ENCODE peak calls at places on chromosome 4, in six cellular contexts. X is K562, H is IMR-90, V is suprapubic skin, N is ovary, P is GM12891. F is an unnamed sample.

GRCh38 chr4:153616005-153616555 is 68.0 kb upstream of the TLR2 start:
- DNase-seq in X (no peak), H (no peak), V (no peak), N (no peak), P (no peak), F (no peak)

GRCh38 chr4:150216725-150217124 is 138.5 kb downstream of the DCLK2 start:
- DNase-seq in X (no peak), H (no peak), V (no peak), N (no peak), P (no peak), F (no peak)

GRCh38 chr4:98284640-98285046 is 23.5 kb downstream of the RAP1GDS1 start:
- DNase-seq in X (no peak), H (peak), V (no peak), N (no peak), P (no peak), F (no peak)

GRCh38 chr4:3262208-3263052 is 13.5 kb downstream of the MSANTD1 start:
- DNase-seq in X (no peak), H (no peak), V (peak), N (peak), P (peak), F (no peak)

GRCh38 chr4:18366762-18367358 is 345.3 kb upstream of the LCORL start:
- DNase-seq in X (no peak), H (peak), V (no peak), N (no peak), P (no peak), F (no peak)

GRCh38 chr4:149645790-149646189 is 169.9 kb downstream of the IQCM start:
- DNase-seq in X (no peak), H (no peak), V (no peak), N (no peak), P (no peak), F (no peak)

GRCh38 chr4:64158648-64159326 is 250.5 kb downstream of the TECRL start:
- DNase-seq in X (peak), H (peak), V (no peak), N (peak), P (peak), F (peak)

GRCh38 chr4:91829531-91829930 is 474.2 kb upstream of the GRID2 start:
- DNase-seq in X (no peak), H (no peak), V (no peak), N (no peak), P (no peak), F (no peak)

GRCh38 chr4:107997001-107997788 is 7.5 kb downstream of the HADH start:
- DNase-seq in X (no peak), H (peak), V (no peak), N (no peak), P (no peak), F (no peak)

GRCh38 chr4:5824227-5824626 is 68.7 kb downstream of the CRMP1 start:
- DNase-seq in X (no peak), H (no peak), V (no peak), N (no peak), P (no peak), F (no peak)

GRCh38 chr4:101792056-101792575 is 1.6 kb downstream of the BANK1 start:
- DNase-seq in X (no peak), H (no peak), V (no peak), N (no peak), P (no peak), F (no peak)

GRCh38 chr4:163681208-163681821 is 186.8 kb downstream of the TMA16 start:
- DNase-seq in X (peak), H (peak), V (no peak), N (no peak), P (no peak), F (no peak)

GRCh38 chr4:71417150-71417549 is 78.3 kb downstream of the SLC4A4 start:
- DNase-seq in X (no peak), H (peak), V (no peak), N (no peak), P (no peak), F (no peak)

GRCh38 chr4:153223418-153223792 is 19.2 kb downstream of the TRIM2 start:
- DNase-seq in X (no peak), H (no peak), V (no peak), N (no peak), P (no peak), F (no peak)

GRCh38 chr4:158768577-158769174 is at the start of gene FNIP2:
- DNase-seq in X (peak), H (peak), V (peak), N (peak), P (peak), F (peak)

GRCh38 chr4:75939890-75940691 is 722 bp downstream of the NAAA start:
- DNase-seq in X (peak), H (peak), V (peak), N (peak), P (peak), F (peak)

GRCh38 chr4:7811536-7812190 is 128.0 kb downstream of the AFAP1 start:
- DNase-seq in X (no peak), H (peak), V (no peak), N (peak), P (no peak), F (no peak)

GRCh38 chr4:179695175-179695574 is 2252.9 kb upstream of the AGA start:
- DNase-seq in X (no peak), H (peak), V (no peak), N (no peak), P (no peak), F (peak)

GRCh38 chr4:3192188-3192587 is 56.8 kb upstream of the MSANTD1 start:
- DNase-seq in X (no peak), H (no peak), V (no peak), N (no peak), P (no peak), F (no peak)

GRCh38 chr4:151359576-151359975 is 34.2 kb upstream of the SH3D19 start:
- DNase-seq in X (no peak), H (no peak), V (no peak), N (no peak), P (no peak), F (no peak)

GRCh38 chr4:145868637-145869409 is 69.8 kb downstream of the ZNF827 start:
- DNase-seq in X (no peak), H (peak), V (no peak), N (no peak), P (no peak), F (no peak)

GRCh38 chr4:175891863-175892262 is 79.8 kb upstream of the GPM6A start:
- DNase-seq in X (no peak), H (peak), V (no peak), N (no peak), P (peak), F (no peak)

GRCh38 chr4:94463771-94464170 is 12.0 kb downstream of the PDLIM5 start:
- DNase-seq in X (no peak), H (peak), V (no peak), N (no peak), P (no peak), F (no peak)

GRCh38 chr4:2408401-2408958 is 10.0 kb downstream of the ZFYVE28 start:
- DNase-seq in X (peak), H (no peak), V (no peak), N (no peak), P (peak), F (peak)

GRCh38 chr4:122576261-122577188 is 44.3 kb downstream of the IL21 start:
- DNase-seq in X (peak), H (peak), V (no peak), N (no peak), P (no peak), F (no peak)

DNA sequence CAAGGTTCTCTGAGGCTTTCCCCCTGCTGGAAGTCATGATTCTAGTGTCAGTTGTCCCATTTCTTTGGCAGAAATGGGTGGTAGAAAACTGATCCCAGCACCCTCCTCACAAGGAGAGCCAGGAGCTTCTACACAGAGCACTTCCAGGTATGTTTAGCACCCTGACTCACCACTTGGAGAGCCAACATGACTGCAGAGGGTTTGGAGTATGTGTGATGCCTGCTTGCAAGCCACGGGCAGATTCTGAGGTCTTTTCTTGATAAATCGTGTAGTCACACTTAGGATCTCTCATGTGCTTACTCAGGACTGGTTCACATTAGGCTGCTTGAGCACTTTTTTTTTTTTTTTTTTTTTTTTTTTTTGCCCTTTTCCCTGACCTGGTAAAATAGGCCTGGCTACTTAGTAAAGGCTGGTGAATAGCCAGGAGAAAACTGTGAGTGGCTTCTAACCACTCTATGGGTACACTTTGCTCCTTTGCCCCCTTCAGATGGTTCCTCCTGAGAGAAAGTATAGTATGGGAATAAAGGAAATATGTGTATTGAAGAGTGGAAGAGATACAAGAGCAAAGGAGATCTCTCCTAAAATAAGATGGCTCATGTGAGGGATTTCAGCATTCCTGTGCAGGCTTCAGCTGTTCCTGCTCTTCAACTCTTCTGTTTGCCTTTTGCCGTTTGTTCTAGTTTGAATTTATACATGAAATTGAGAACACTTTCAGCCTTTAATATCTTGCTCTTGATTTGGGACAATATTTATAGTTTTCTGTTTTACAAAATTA is 103.6 kb downstream of the EMCN start:
- DNase-seq in X (no peak), H (peak), V (no peak), N (no peak), P (no peak), F (no peak)
- TF ChIP-seq POLR2A in X (no peak), H (no peak), V (no peak), N (no peak), P (no peak), F (no peak)

GRCh38 chr4:1346781-1347409 is at the start of gene UVSSA:
- DNase-seq in X (peak), H (peak), V (peak), N (peak), P (peak), F (peak)
- TF ChIP-seq POLR2A in X (peak), H (no peak), V (peak), N (peak), P (no peak), F (peak)

DNA sequence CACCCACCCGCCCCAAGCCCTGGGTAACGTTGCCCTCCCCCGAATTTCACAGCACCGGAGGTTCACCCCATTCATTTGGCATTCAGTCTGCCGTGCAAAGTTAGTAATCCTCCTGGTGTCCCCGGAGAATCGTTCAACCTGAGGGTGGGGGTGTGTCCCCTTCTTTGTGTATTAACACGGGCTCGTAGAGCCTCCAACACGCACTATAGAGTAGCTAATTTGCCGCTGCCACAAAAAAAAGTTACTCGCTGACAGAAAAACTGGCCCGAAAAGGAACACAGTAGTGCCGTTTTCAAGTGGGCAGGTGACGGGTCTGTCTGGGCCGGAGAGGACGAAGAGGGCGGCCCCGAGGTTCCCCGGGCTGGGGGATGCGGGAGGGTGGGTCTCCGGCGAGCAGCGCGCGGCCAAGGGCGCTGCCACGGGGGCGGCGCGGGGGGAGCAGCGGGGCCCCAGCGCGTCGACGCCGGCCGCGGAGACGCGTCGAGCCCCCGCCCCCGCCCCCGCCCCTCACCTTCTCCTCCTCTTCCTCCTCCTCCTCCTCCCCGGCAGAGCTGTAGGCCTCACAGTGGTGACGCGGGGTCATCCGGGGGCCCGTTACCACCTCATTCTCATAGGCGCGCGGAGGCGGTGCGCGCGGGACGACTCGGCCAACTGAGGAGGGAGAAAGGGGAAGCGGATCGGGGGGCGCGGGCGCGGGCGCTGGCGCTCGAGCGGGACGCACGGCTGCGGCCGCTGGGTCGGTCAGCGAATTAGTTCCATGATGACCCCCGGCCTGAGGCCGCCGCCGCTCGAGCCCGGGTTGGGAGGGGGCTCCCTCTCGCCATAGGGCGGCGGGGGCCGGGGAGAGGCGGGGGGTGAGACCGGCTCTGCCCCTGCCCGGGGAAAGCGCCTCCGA is 581 bp downstream of the CCNI start:
- DNase-seq in X (peak), H (peak), V (peak), N (peak), P (peak), F (peak)
- TF ChIP-seq POLR2A in X (no peak), H (peak), V (peak), N (peak), P (no peak), F (peak)

GRCh38 chr4:109703664-109704351 is 563 bp upstream of the CASP6 start:
- DNase-seq in X (no peak), H (no peak), V (no peak), N (no peak), P (no peak), F (no peak)

GRCh38 chr4:109702950-109703663 is at the start of gene CASP6:
- DNase-seq in X (peak), H (peak), V (peak), N (peak), P (peak), F (peak)

GRCh38 chr4:109699553-109700225 is 3.6 kb downstream of the CASP6 start:
- DNase-seq in X (no peak), H (no peak), V (no peak), N (no peak), P (no peak), F (no peak)

DNA sequence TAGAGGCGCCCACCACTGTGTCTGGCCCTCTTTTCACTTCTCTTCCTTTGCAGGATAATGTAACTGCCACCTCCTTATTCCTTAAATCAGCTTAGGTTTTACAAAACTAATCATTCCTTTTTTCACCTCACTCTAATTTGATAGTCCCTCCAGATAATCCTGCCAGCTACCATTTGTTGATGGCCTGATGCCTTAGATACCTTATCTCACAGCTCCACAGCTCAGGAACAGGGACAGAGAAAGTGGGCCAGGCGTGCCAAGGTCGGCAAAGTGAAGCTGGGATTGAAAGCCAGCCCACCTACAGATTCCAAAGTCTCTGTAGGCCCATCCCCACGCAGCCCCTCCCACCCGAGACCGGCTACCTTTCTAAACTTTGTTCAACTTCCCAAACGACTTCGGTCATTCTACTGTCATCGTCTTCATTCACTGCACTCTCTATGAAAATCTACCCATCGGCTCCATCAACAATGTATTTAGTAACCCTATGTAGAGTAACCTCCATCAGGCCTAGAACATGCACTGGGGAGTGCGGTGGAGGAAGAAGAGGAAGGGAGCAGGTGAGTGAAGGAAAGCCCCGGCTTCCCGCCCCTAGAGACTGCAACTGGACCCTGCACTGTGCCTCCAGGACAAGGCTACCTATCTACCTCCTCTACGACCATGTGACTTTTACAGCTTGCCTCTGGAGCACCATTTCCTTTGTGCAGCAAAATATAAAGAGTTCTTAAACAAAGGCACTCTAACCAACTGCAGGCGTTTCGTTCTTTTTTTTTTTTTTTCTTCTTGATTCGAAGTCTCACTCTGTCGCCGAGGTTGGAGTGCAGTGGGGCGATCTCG is 1.5 kb downstream of the CASP6 start:
- DNase-seq in X (peak), H (no peak), V (no peak), N (no peak), P (no peak), F (no peak)
- TF ChIP-seq POLR2A in X (no peak), H (no peak), V (no peak), N (no peak), P (no peak), F (no peak)

GRCh38 chr4:182578402-182578801 is 335.2 kb downstream of the TENM3 start:
- DNase-seq in X (no peak), H (peak), V (no peak), N (no peak), P (no peak), F (peak)

GRCh38 chr4:182577411-182577810 is 334.2 kb downstream of the TENM3 start:
- DNase-seq in X (no peak), H (peak), V (no peak), N (no peak), P (no peak), F (no peak)

GRCh38 chr4:182574706-182575105 is 331.5 kb downstream of the TENM3 start:
- DNase-seq in X (no peak), H (no peak), V (no peak), N (no peak), P (no peak), F (no peak)

GRCh38 chr4:182575225-182575624 is 332.0 kb downstream of the TENM3 start:
- DNase-seq in X (no peak), H (no peak), V (no peak), N (no peak), P (no peak), F (no peak)

DNA sequence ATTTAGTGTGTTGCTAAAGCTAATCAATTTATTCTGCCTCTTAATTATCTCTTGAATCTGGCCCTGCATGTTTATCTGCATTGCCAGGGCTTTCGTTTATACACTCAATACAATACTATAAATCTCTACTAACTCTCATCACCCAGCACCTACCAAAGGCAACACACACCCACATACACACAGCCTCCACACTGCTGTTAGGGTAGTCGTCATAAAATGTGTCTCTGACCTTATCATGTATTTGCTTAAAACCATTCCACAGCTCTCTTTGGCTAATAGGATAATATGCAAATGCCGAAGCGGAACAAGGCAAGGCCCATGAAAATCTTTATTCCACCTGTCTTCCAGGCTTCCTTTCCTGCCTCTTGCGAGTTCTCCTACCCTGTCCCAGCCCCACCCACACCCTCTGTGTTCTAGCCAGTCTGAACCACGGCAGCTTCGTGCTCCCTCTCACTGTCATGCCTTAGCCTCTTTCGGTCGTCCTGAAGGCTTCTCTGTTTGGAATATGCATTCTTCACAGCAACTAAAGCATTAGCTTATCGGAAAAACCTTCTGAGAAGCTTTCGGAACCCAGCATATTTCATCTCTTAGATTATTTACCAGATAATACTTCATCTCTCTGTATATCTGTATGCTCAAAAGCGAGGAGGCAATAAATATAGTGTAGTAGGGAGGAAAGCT is 333.5 kb downstream of the TENM3 start:
- DNase-seq in X (no peak), H (peak), V (no peak), N (no peak), P (no peak), F (no peak)
- TF ChIP-seq POLR2A in X (no peak), H (no peak), V (no peak), N (no peak), P (no peak), F (no peak)

GRCh38 chr4:88600129-88600849 is 8.0 kb downstream of the HERC3 start:
- DNase-seq in X (no peak), H (peak), V (no peak), N (no peak), P (no peak), F (no peak)
- TF ChIP-seq POLR2A in X (no peak), H (no peak), V (no peak), N (no peak), P (no peak), F (no peak)